ENCODE peak calls at places on chromosome 18, in nine cellular contexts. K is CD4-positive, CD25-positive, alpha-beta regulatory T cell; O is stimulated activated CD4-positive, alpha-beta T cell treated with anti-CD3 and anti-CD28 coated beads, Interleukin-2, amount 100 ng/mL, for 48 hours; U is G401; Y is thoracic aorta; B is stromal cell of bone marrow; R is NCI-H2171; Q is HEK293T; M is A549. L is an unnamed sample.
A peak's percentile ranks its signal among the peaks of the same experiment; 100 is the strongest.

GRCh38 chr18:76399613-76400391 is 95.2 kb downstream of the ZNF516 start:
- DNase-seq in K (no peak), O (no peak), U (no peak), Y (no peak), B (no peak), R (peak; percentile 7), Q (no peak), M (no peak), L (no peak)

GRCh38 chr18:21110667-21111350 is 804 bp downstream of the ROCK1 start:
- DNase-seq in K (peak; percentile 49), O (peak; percentile 53), U (peak; percentile 47), Y (no peak), B (no peak), R (peak; percentile 29), Q (peak; percentile 40), M (peak; percentile 19), L (no peak)

GRCh38 chr18:58605027-58606020 is 23.6 kb downstream of the ALPK2 start:
- DNase-seq in K (no peak), O (peak; percentile 34), U (no peak), Y (no peak), B (no peak), R (no peak), Q (no peak), M (peak; percentile 75), L (no peak)

GRCh38 chr18:58541789-58542425 is 87.0 kb downstream of the ALPK2 start:
- DNase-seq in K (no peak), O (no peak), U (no peak), Y (no peak), B (peak; percentile 77), R (no peak), Q (no peak), M (peak; percentile 73), L (no peak)

GRCh38 chr18:54613174-54613573 is 22.1 kb downstream of the DYNAP start:
- DNase-seq in K (no peak), O (no peak), U (no peak), Y (no peak), B (no peak), R (no peak), Q (no peak), M (no peak), L (no peak)

GRCh38 chr18:78726326-78727056 is 253.1 kb upstream of the SALL3 start:
- DNase-seq in K (no peak), O (no peak), U (no peak), Y (no peak), B (no peak), R (no peak), Q (no peak), M (no peak), L (no peak)

GRCh38 chr18:61132036-61132435 is 201.2 kb upstream of the CDH20 start:
- DNase-seq in K (no peak), O (no peak), U (peak; percentile 75), Y (no peak), B (no peak), R (no peak), Q (no peak), M (no peak), L (no peak)

GRCh38 chr18:75005622-75006021 is 203.3 kb downstream of the PTGR3 start:
- DNase-seq in K (no peak), O (no peak), U (no peak), Y (no peak), B (no peak), R (no peak), Q (no peak), M (no peak), L (no peak)

GRCh38 chr18:79348066-79348465 is 47.7 kb upstream of the NFATC1 start:
- DNase-seq in K (no peak), O (no peak), U (no peak), Y (no peak), B (no peak), R (no peak), Q (no peak), M (no peak), L (no peak)

GRCh38 chr18:62586148-62586774 is 63.4 kb downstream of the ZCCHC2 start:
- DNase-seq in K (peak; percentile 49), O (peak; percentile 85), U (peak; percentile 52), Y (peak; percentile 13), B (peak; percentile 40), R (no peak), Q (peak; percentile 69), M (peak; percentile 60), L (peak; percentile 81)

GRCh38 chr18:72235422-72235821 is 308.7 kb downstream of the CBLN2 start:
- DNase-seq in K (no peak), O (no peak), U (no peak), Y (no peak), B (no peak), R (no peak), Q (no peak), M (peak; percentile 15), L (peak; percentile 4)

GRCh38 chr18:39806519-39806918 is 2148.5 kb upstream of the PIK3C3 start:
- DNase-seq in K (no peak), O (no peak), U (no peak), Y (no peak), B (no peak), R (peak; percentile 11), Q (no peak), M (peak; percentile 35), L (no peak)

GRCh38 chr18:46624127-46624526 is 32.9 kb downstream of the LOXHD1 start:
- DNase-seq in K (no peak), O (no peak), U (no peak), Y (no peak), B (no peak), R (no peak), Q (no peak), M (no peak), L (no peak)

GRCh38 chr18:54737986-54738385 is 90.3 kb upstream of the RAB27B start:
- DNase-seq in K (no peak), O (no peak), U (no peak), Y (no peak), B (no peak), R (no peak), Q (no peak), M (peak; percentile 58), L (no peak)

GRCh38 chr18:62485684-62486083 is 37.1 kb upstream of the ZCCHC2 start:
- DNase-seq in K (no peak), O (no peak), U (no peak), Y (no peak), B (peak; percentile 25), R (no peak), Q (no peak), M (peak; percentile 67), L (no peak)

GRCh38 chr18:29123706-29124530 is 947.0 kb upstream of the CDH2 start:
- DNase-seq in K (no peak), O (no peak), U (no peak), Y (no peak), B (no peak), R (no peak), Q (no peak), M (no peak), L (no peak)

GRCh38 chr18:31041346-31042067 is 1.0 kb downstream of the DSC3 start:
- DNase-seq in K (no peak), O (no peak), U (no peak), Y (no peak), B (no peak), R (no peak), Q (peak; percentile 80), M (no peak), L (peak; percentile 16)

GRCh38 chr18:48962857-48963554 is 12.2 kb upstream of the SMAD7 start:
- DNase-seq in K (no peak), O (no peak), U (no peak), Y (no peak), B (no peak), R (no peak), Q (no peak), M (no peak), L (no peak)

GRCh38 chr18:4207383-4207782 is 247.7 kb downstream of the DLGAP1 start:
- DNase-seq in K (no peak), O (no peak), U (no peak), Y (no peak), B (no peak), R (no peak), Q (no peak), M (no peak), L (no peak)

GRCh38 chr18:74454279-74454741 is 2.8 kb downstream of the DIPK1C start:
- DNase-seq in K (no peak), O (no peak), U (peak; percentile 34), Y (no peak), B (no peak), R (no peak), Q (no peak), M (no peak), L (no peak)

GRCh38 chr18:51668101-51668500 is 470.6 kb upstream of the MEX3C start:
- DNase-seq in K (no peak), O (peak; percentile 62), U (peak; percentile 37), Y (no peak), B (peak; percentile 6), R (peak; percentile 78), Q (peak; percentile 20), M (peak; percentile 40), L (peak; percentile 85)

GRCh38 chr18:74427442-74428112 is 29.5 kb downstream of the DIPK1C start:
- DNase-seq in K (no peak), O (no peak), U (no peak), Y (no peak), B (no peak), R (no peak), Q (no peak), M (no peak), L (no peak)

GRCh38 chr18:62001396-62001795 is 108.6 kb upstream of the RNF152 start:
- DNase-seq in K (no peak), O (no peak), U (no peak), Y (no peak), B (no peak), R (no peak), Q (no peak), M (no peak), L (no peak)

GRCh38 chr18:62505669-62506494 is 16.9 kb upstream of the ZCCHC2 start:
- DNase-seq in K (no peak), O (peak; percentile 10), U (no peak), Y (no peak), B (no peak), R (no peak), Q (no peak), M (no peak), L (no peak)

GRCh38 chr18:12296087-12296403 is 12.0 kb upstream of the TUBB6 start:
- DNase-seq in K (no peak), O (no peak), U (no peak), Y (no peak), B (no peak), R (no peak), Q (no peak), M (no peak), L (no peak)

GRCh38 chr18:79756826-79757225 is 40.9 kb upstream of the KCNG2 start:
- DNase-seq in K (no peak), O (no peak), U (no peak), Y (no peak), B (no peak), R (no peak), Q (no peak), M (no peak), L (no peak)

GRCh38 chr18:11654736-11655604 is 34.1 kb upstream of the GNAL start:
- DNase-seq in K (peak; percentile 4), O (peak; percentile 67), U (no peak), Y (no peak), B (peak; percentile 8), R (no peak), Q (peak; percentile 68), M (peak; percentile 37), L (peak; percentile 78)

GRCh38 chr18:32057624-32058165 is 34.0 kb upstream of the RNF138 start:
- DNase-seq in K (no peak), O (no peak), U (peak; percentile 37), Y (no peak), B (no peak), R (no peak), Q (no peak), M (no peak), L (no peak)

GRCh38 chr18:46250084-46250811 is 146.1 kb downstream of the HAUS1 start:
- DNase-seq in K (peak; percentile 45), O (peak; percentile 16), U (no peak), Y (no peak), B (peak; percentile 36), R (no peak), Q (no peak), M (no peak), L (no peak)

GRCh38 chr18:60350975-60351374 is 21.6 kb downstream of the MC4R start:
- DNase-seq in K (no peak), O (no peak), U (no peak), Y (no peak), B (no peak), R (no peak), Q (no peak), M (no peak), L (no peak)

GRCh38 chr18:67290421-67290820 is 226.1 kb downstream of the DSEL start:
- DNase-seq in K (no peak), O (no peak), U (no peak), Y (no peak), B (no peak), R (no peak), Q (no peak), M (no peak), L (no peak)